ENCODE peak calls at places on chromosome 14, in eight cellular contexts. One of them, this sample, is unnamed.

GRCh38 chr14:78989246-78989645 is 819.1 kb downstream of the NRXN3 start:
- DNase-seq in neural progenitor cell: no peak
- DNase-seq in activated CD4-positive, alpha-beta T cell treated with anti-CD3 and anti-CD28 coated beads, Interleukin-2, amount 50 U/mL, for 4 hours: no peak
- DNase-seq in non-pigmented ciliary epithelial cell: no peak
- DNase-seq in naive thymus-derived CD8-positive, alpha-beta T cell: no peak
- DNase-seq in NCI-H748 treated with DMSO at 0.1 percent for 48 hours: no peak
- DNase-seq in NCI-H446 treated with DMSO at 0.1 percent for 48 hours: no peak
- DNase-seq in stimulated activated CD4-positive, alpha-beta T cell treated with anti-CD3 and anti-CD28 coated beads, Interleukin-12 subunit alpha, Interleukin-12 subunit beta, amount 100 ng/mL, for 24 hours: no peak
- DNase-seq in this sample: no peak

GRCh38 chr14:67943947-67944346 is 124.4 kb downstream of the RAD51B start:
- DNase-seq in naive thymus-derived CD8-positive, alpha-beta T cell: peak; percentile 73
- DNase-seq in NCI-H446 treated with DMSO at 0.1 percent for 48 hours: peak; percentile 50
- DNase-seq in NCI-H748 treated with DMSO at 0.1 percent for 48 hours: peak; percentile 62
- DNase-seq in non-pigmented ciliary epithelial cell: peak; percentile 62
- DNase-seq in activated CD4-positive, alpha-beta T cell treated with anti-CD3 and anti-CD28 coated beads, Interleukin-2, amount 50 U/mL, for 4 hours: peak; percentile 19
- DNase-seq in stimulated activated CD4-positive, alpha-beta T cell treated with anti-CD3 and anti-CD28 coated beads, Interleukin-12 subunit alpha, Interleukin-12 subunit beta, amount 100 ng/mL, for 24 hours: peak; percentile 18
- DNase-seq in neural progenitor cell: peak; percentile 92
- DNase-seq in this sample: peak; percentile 47

GRCh38 chr14:92026548-92027190 is 13.2 kb downstream of the TRIP11 start:
- DNase-seq in NCI-H748 treated with DMSO at 0.1 percent for 48 hours: no peak
- DNase-seq in non-pigmented ciliary epithelial cell: no peak
- DNase-seq in activated CD4-positive, alpha-beta T cell treated with anti-CD3 and anti-CD28 coated beads, Interleukin-2, amount 50 U/mL, for 4 hours: no peak
- DNase-seq in stimulated activated CD4-positive, alpha-beta T cell treated with anti-CD3 and anti-CD28 coated beads, Interleukin-12 subunit alpha, Interleukin-12 subunit beta, amount 100 ng/mL, for 24 hours: no peak
- DNase-seq in neural progenitor cell: no peak
- DNase-seq in naive thymus-derived CD8-positive, alpha-beta T cell: no peak
- DNase-seq in NCI-H446 treated with DMSO at 0.1 percent for 48 hours: no peak
- DNase-seq in this sample: no peak

GRCh38 chr14:34713681-34714319 is 593 bp downstream of the CFL2 start:
- DNase-seq in non-pigmented ciliary epithelial cell: peak; percentile 64
- DNase-seq in NCI-H748 treated with DMSO at 0.1 percent for 48 hours: peak; percentile 22
- DNase-seq in neural progenitor cell: peak; percentile 26
- DNase-seq in activated CD4-positive, alpha-beta T cell treated with anti-CD3 and anti-CD28 coated beads, Interleukin-2, amount 50 U/mL, for 4 hours: peak; percentile 31
- DNase-seq in naive thymus-derived CD8-positive, alpha-beta T cell: no peak
- DNase-seq in stimulated activated CD4-positive, alpha-beta T cell treated with anti-CD3 and anti-CD28 coated beads, Interleukin-12 subunit alpha, Interleukin-12 subunit beta, amount 100 ng/mL, for 24 hours: peak; percentile 33
- DNase-seq in NCI-H446 treated with DMSO at 0.1 percent for 48 hours: no peak
- DNase-seq in this sample: no peak

GRCh38 chr14:53478174-53478573 is 325.1 kb upstream of the DDHD1 start:
- DNase-seq in stimulated activated CD4-positive, alpha-beta T cell treated with anti-CD3 and anti-CD28 coated beads, Interleukin-12 subunit alpha, Interleukin-12 subunit beta, amount 100 ng/mL, for 24 hours: no peak
- DNase-seq in neural progenitor cell: no peak
- DNase-seq in NCI-H748 treated with DMSO at 0.1 percent for 48 hours: no peak
- DNase-seq in activated CD4-positive, alpha-beta T cell treated with anti-CD3 and anti-CD28 coated beads, Interleukin-2, amount 50 U/mL, for 4 hours: no peak
- DNase-seq in naive thymus-derived CD8-positive, alpha-beta T cell: no peak
- DNase-seq in NCI-H446 treated with DMSO at 0.1 percent for 48 hours: no peak
- DNase-seq in non-pigmented ciliary epithelial cell: no peak
- DNase-seq in this sample: no peak

GRCh38 chr14:34496679-34497513 is 34.9 kb upstream of the SPTSSA start:
- DNase-seq in neural progenitor cell: peak; percentile 28
- DNase-seq in NCI-H446 treated with DMSO at 0.1 percent for 48 hours: peak; percentile 68
- DNase-seq in activated CD4-positive, alpha-beta T cell treated with anti-CD3 and anti-CD28 coated beads, Interleukin-2, amount 50 U/mL, for 4 hours: no peak
- DNase-seq in stimulated activated CD4-positive, alpha-beta T cell treated with anti-CD3 and anti-CD28 coated beads, Interleukin-12 subunit alpha, Interleukin-12 subunit beta, amount 100 ng/mL, for 24 hours: no peak
- DNase-seq in non-pigmented ciliary epithelial cell: peak; percentile 98
- DNase-seq in NCI-H748 treated with DMSO at 0.1 percent for 48 hours: no peak
- DNase-seq in naive thymus-derived CD8-positive, alpha-beta T cell: no peak
- DNase-seq in this sample: no peak

GRCh38 chr14:66652736-66653135 is 144.8 kb downstream of the GPHN start:
- DNase-seq in activated CD4-positive, alpha-beta T cell treated with anti-CD3 and anti-CD28 coated beads, Interleukin-2, amount 50 U/mL, for 4 hours: no peak
- DNase-seq in neural progenitor cell: peak; percentile 42
- DNase-seq in naive thymus-derived CD8-positive, alpha-beta T cell: no peak
- DNase-seq in non-pigmented ciliary epithelial cell: no peak
- DNase-seq in NCI-H446 treated with DMSO at 0.1 percent for 48 hours: no peak
- DNase-seq in stimulated activated CD4-positive, alpha-beta T cell treated with anti-CD3 and anti-CD28 coated beads, Interleukin-12 subunit alpha, Interleukin-12 subunit beta, amount 100 ng/mL, for 24 hours: no peak
- DNase-seq in NCI-H748 treated with DMSO at 0.1 percent for 48 hours: no peak
- DNase-seq in this sample: no peak

GRCh38 chr14:99055816-99056215 is 216.2 kb downstream of the BCL11B start:
- DNase-seq in activated CD4-positive, alpha-beta T cell treated with anti-CD3 and anti-CD28 coated beads, Interleukin-2, amount 50 U/mL, for 4 hours: no peak
- DNase-seq in NCI-H748 treated with DMSO at 0.1 percent for 48 hours: no peak
- DNase-seq in non-pigmented ciliary epithelial cell: no peak
- DNase-seq in naive thymus-derived CD8-positive, alpha-beta T cell: peak; percentile 80
- DNase-seq in neural progenitor cell: no peak
- DNase-seq in NCI-H446 treated with DMSO at 0.1 percent for 48 hours: no peak
- DNase-seq in stimulated activated CD4-positive, alpha-beta T cell treated with anti-CD3 and anti-CD28 coated beads, Interleukin-12 subunit alpha, Interleukin-12 subunit beta, amount 100 ng/mL, for 24 hours: no peak
- DNase-seq in this sample: peak; percentile 65

GRCh38 chr14:104138098-104138890 is at the start of gene KIF26A:
- DNase-seq in stimulated activated CD4-positive, alpha-beta T cell treated with anti-CD3 and anti-CD28 coated beads, Interleukin-12 subunit alpha, Interleukin-12 subunit beta, amount 100 ng/mL, for 24 hours: no peak
- DNase-seq in NCI-H748 treated with DMSO at 0.1 percent for 48 hours: peak; percentile 54
- DNase-seq in naive thymus-derived CD8-positive, alpha-beta T cell: peak; percentile 65
- DNase-seq in non-pigmented ciliary epithelial cell: no peak
- DNase-seq in neural progenitor cell: peak; percentile 90
- DNase-seq in NCI-H446 treated with DMSO at 0.1 percent for 48 hours: peak; percentile 91
- DNase-seq in activated CD4-positive, alpha-beta T cell treated with anti-CD3 and anti-CD28 coated beads, Interleukin-2, amount 50 U/mL, for 4 hours: no peak
- DNase-seq in this sample: no peak

GRCh38 chr14:78455896-78456435 is 285.8 kb downstream of the NRXN3 start:
- DNase-seq in non-pigmented ciliary epithelial cell: no peak
- DNase-seq in naive thymus-derived CD8-positive, alpha-beta T cell: no peak
- DNase-seq in neural progenitor cell: no peak
- DNase-seq in stimulated activated CD4-positive, alpha-beta T cell treated with anti-CD3 and anti-CD28 coated beads, Interleukin-12 subunit alpha, Interleukin-12 subunit beta, amount 100 ng/mL, for 24 hours: no peak
- DNase-seq in activated CD4-positive, alpha-beta T cell treated with anti-CD3 and anti-CD28 coated beads, Interleukin-2, amount 50 U/mL, for 4 hours: no peak
- DNase-seq in NCI-H446 treated with DMSO at 0.1 percent for 48 hours: no peak
- DNase-seq in NCI-H748 treated with DMSO at 0.1 percent for 48 hours: no peak
- DNase-seq in this sample: no peak

GRCh38 chr14:22432348-22432976 is 156.6 kb downstream of the DAD1 start:
- DNase-seq in naive thymus-derived CD8-positive, alpha-beta T cell: no peak
- DNase-seq in neural progenitor cell: no peak
- DNase-seq in NCI-H446 treated with DMSO at 0.1 percent for 48 hours: peak; percentile 98
- DNase-seq in activated CD4-positive, alpha-beta T cell treated with anti-CD3 and anti-CD28 coated beads, Interleukin-2, amount 50 U/mL, for 4 hours: no peak
- DNase-seq in non-pigmented ciliary epithelial cell: peak; percentile 86
- DNase-seq in NCI-H748 treated with DMSO at 0.1 percent for 48 hours: no peak
- DNase-seq in stimulated activated CD4-positive, alpha-beta T cell treated with anti-CD3 and anti-CD28 coated beads, Interleukin-12 subunit alpha, Interleukin-12 subunit beta, amount 100 ng/mL, for 24 hours: no peak
- DNase-seq in this sample: no peak

GRCh38 chr14:96639550-96639949 is 137.4 kb downstream of the PAPOLA start:
- DNase-seq in activated CD4-positive, alpha-beta T cell treated with anti-CD3 and anti-CD28 coated beads, Interleukin-2, amount 50 U/mL, for 4 hours: no peak
- DNase-seq in naive thymus-derived CD8-positive, alpha-beta T cell: no peak
- DNase-seq in NCI-H446 treated with DMSO at 0.1 percent for 48 hours: no peak
- DNase-seq in stimulated activated CD4-positive, alpha-beta T cell treated with anti-CD3 and anti-CD28 coated beads, Interleukin-12 subunit alpha, Interleukin-12 subunit beta, amount 100 ng/mL, for 24 hours: no peak
- DNase-seq in NCI-H748 treated with DMSO at 0.1 percent for 48 hours: no peak
- DNase-seq in neural progenitor cell: no peak
- DNase-seq in non-pigmented ciliary epithelial cell: no peak
- DNase-seq in this sample: no peak

GRCh38 chr14:88016768-88017167 is 11.8 kb downstream of the GPR65 start:
- DNase-seq in naive thymus-derived CD8-positive, alpha-beta T cell: no peak
- DNase-seq in neural progenitor cell: no peak
- DNase-seq in stimulated activated CD4-positive, alpha-beta T cell treated with anti-CD3 and anti-CD28 coated beads, Interleukin-12 subunit alpha, Interleukin-12 subunit beta, amount 100 ng/mL, for 24 hours: no peak
- DNase-seq in NCI-H446 treated with DMSO at 0.1 percent for 48 hours: no peak
- DNase-seq in activated CD4-positive, alpha-beta T cell treated with anti-CD3 and anti-CD28 coated beads, Interleukin-2, amount 50 U/mL, for 4 hours: no peak
- DNase-seq in non-pigmented ciliary epithelial cell: no peak
- DNase-seq in NCI-H748 treated with DMSO at 0.1 percent for 48 hours: no peak
- DNase-seq in this sample: no peak

GRCh38 chr14:20434701-20435453 is 1.1 kb downstream of the KLHL33 start:
- DNase-seq in non-pigmented ciliary epithelial cell: no peak
- DNase-seq in NCI-H748 treated with DMSO at 0.1 percent for 48 hours: no peak
- DNase-seq in naive thymus-derived CD8-positive, alpha-beta T cell: no peak
- DNase-seq in neural progenitor cell: no peak
- DNase-seq in activated CD4-positive, alpha-beta T cell treated with anti-CD3 and anti-CD28 coated beads, Interleukin-2, amount 50 U/mL, for 4 hours: no peak
- DNase-seq in NCI-H446 treated with DMSO at 0.1 percent for 48 hours: no peak
- DNase-seq in stimulated activated CD4-positive, alpha-beta T cell treated with anti-CD3 and anti-CD28 coated beads, Interleukin-12 subunit alpha, Interleukin-12 subunit beta, amount 100 ng/mL, for 24 hours: no peak
- DNase-seq in this sample: no peak

GRCh38 chr14:55707365-55707804 is 127.4 kb downstream of the KTN1 start:
- DNase-seq in naive thymus-derived CD8-positive, alpha-beta T cell: no peak
- DNase-seq in NCI-H446 treated with DMSO at 0.1 percent for 48 hours: no peak
- DNase-seq in non-pigmented ciliary epithelial cell: peak; percentile 22
- DNase-seq in activated CD4-positive, alpha-beta T cell treated with anti-CD3 and anti-CD28 coated beads, Interleukin-2, amount 50 U/mL, for 4 hours: no peak
- DNase-seq in stimulated activated CD4-positive, alpha-beta T cell treated with anti-CD3 and anti-CD28 coated beads, Interleukin-12 subunit alpha, Interleukin-12 subunit beta, amount 100 ng/mL, for 24 hours: no peak
- DNase-seq in NCI-H748 treated with DMSO at 0.1 percent for 48 hours: peak; percentile 32
- DNase-seq in neural progenitor cell: peak; percentile 46
- DNase-seq in this sample: no peak

GRCh38 chr14:89495718-89496117 is 78.7 kb upstream of the FOXN3 start:
- DNase-seq in NCI-H748 treated with DMSO at 0.1 percent for 48 hours: no peak
- DNase-seq in activated CD4-positive, alpha-beta T cell treated with anti-CD3 and anti-CD28 coated beads, Interleukin-2, amount 50 U/mL, for 4 hours: no peak
- DNase-seq in non-pigmented ciliary epithelial cell: no peak
- DNase-seq in neural progenitor cell: no peak
- DNase-seq in naive thymus-derived CD8-positive, alpha-beta T cell: no peak
- DNase-seq in NCI-H446 treated with DMSO at 0.1 percent for 48 hours: no peak
- DNase-seq in stimulated activated CD4-positive, alpha-beta T cell treated with anti-CD3 and anti-CD28 coated beads, Interleukin-12 subunit alpha, Interleukin-12 subunit beta, amount 100 ng/mL, for 24 hours: no peak
- DNase-seq in this sample: no peak

GRCh38 chr14:104651876-104652260 is 37.5 kb upstream of the INF2 start:
- DNase-seq in neural progenitor cell: no peak
- DNase-seq in activated CD4-positive, alpha-beta T cell treated with anti-CD3 and anti-CD28 coated beads, Interleukin-2, amount 50 U/mL, for 4 hours: no peak
- DNase-seq in naive thymus-derived CD8-positive, alpha-beta T cell: no peak
- DNase-seq in NCI-H446 treated with DMSO at 0.1 percent for 48 hours: no peak
- DNase-seq in non-pigmented ciliary epithelial cell: no peak
- DNase-seq in NCI-H748 treated with DMSO at 0.1 percent for 48 hours: no peak
- DNase-seq in stimulated activated CD4-positive, alpha-beta T cell treated with anti-CD3 and anti-CD28 coated beads, Interleukin-12 subunit alpha, Interleukin-12 subunit beta, amount 100 ng/mL, for 24 hours: no peak
- DNase-seq in this sample: no peak

GRCh38 chr14:64293976-64294671 is at the start of gene ESR2:
- DNase-seq in naive thymus-derived CD8-positive, alpha-beta T cell: peak; percentile 64
- DNase-seq in stimulated activated CD4-positive, alpha-beta T cell treated with anti-CD3 and anti-CD28 coated beads, Interleukin-12 subunit alpha, Interleukin-12 subunit beta, amount 100 ng/mL, for 24 hours: peak; percentile 6
- DNase-seq in non-pigmented ciliary epithelial cell: no peak
- DNase-seq in activated CD4-positive, alpha-beta T cell treated with anti-CD3 and anti-CD28 coated beads, Interleukin-2, amount 50 U/mL, for 4 hours: no peak
- DNase-seq in NCI-H446 treated with DMSO at 0.1 percent for 48 hours: no peak
- DNase-seq in neural progenitor cell: peak; percentile 86
- DNase-seq in NCI-H748 treated with DMSO at 0.1 percent for 48 hours: peak; percentile 27
- DNase-seq in this sample: peak; percentile 6

GRCh38 chr14:96126339-96126770 is 78.3 kb upstream of the BDKRB2 start:
- DNase-seq in NCI-H446 treated with DMSO at 0.1 percent for 48 hours: no peak
- DNase-seq in NCI-H748 treated with DMSO at 0.1 percent for 48 hours: no peak
- DNase-seq in stimulated activated CD4-positive, alpha-beta T cell treated with anti-CD3 and anti-CD28 coated beads, Interleukin-12 subunit alpha, Interleukin-12 subunit beta, amount 100 ng/mL, for 24 hours: no peak
- DNase-seq in neural progenitor cell: no peak
- DNase-seq in activated CD4-positive, alpha-beta T cell treated with anti-CD3 and anti-CD28 coated beads, Interleukin-2, amount 50 U/mL, for 4 hours: no peak
- DNase-seq in non-pigmented ciliary epithelial cell: no peak
- DNase-seq in naive thymus-derived CD8-positive, alpha-beta T cell: peak; percentile 84
- DNase-seq in this sample: no peak

GRCh38 chr14:88929656-88930436 is 105.4 kb downstream of the TTC8 start:
- DNase-seq in NCI-H748 treated with DMSO at 0.1 percent for 48 hours: no peak
- DNase-seq in NCI-H446 treated with DMSO at 0.1 percent for 48 hours: no peak
- DNase-seq in neural progenitor cell: no peak
- DNase-seq in activated CD4-positive, alpha-beta T cell treated with anti-CD3 and anti-CD28 coated beads, Interleukin-2, amount 50 U/mL, for 4 hours: no peak
- DNase-seq in non-pigmented ciliary epithelial cell: no peak
- DNase-seq in stimulated activated CD4-positive, alpha-beta T cell treated with anti-CD3 and anti-CD28 coated beads, Interleukin-12 subunit alpha, Interleukin-12 subunit beta, amount 100 ng/mL, for 24 hours: no peak
- DNase-seq in naive thymus-derived CD8-positive, alpha-beta T cell: no peak
- DNase-seq in this sample: no peak

GRCh38 chr14:58637040-58637390 is 747 bp upstream of the DACT1 start:
- DNase-seq in activated CD4-positive, alpha-beta T cell treated with anti-CD3 and anti-CD28 coated beads, Interleukin-2, amount 50 U/mL, for 4 hours: peak; percentile 38
- DNase-seq in NCI-H446 treated with DMSO at 0.1 percent for 48 hours: no peak
- DNase-seq in stimulated activated CD4-positive, alpha-beta T cell treated with anti-CD3 and anti-CD28 coated beads, Interleukin-12 subunit alpha, Interleukin-12 subunit beta, amount 100 ng/mL, for 24 hours: peak; percentile 26
- DNase-seq in NCI-H748 treated with DMSO at 0.1 percent for 48 hours: peak; percentile 60
- DNase-seq in naive thymus-derived CD8-positive, alpha-beta T cell: no peak
- DNase-seq in non-pigmented ciliary epithelial cell: peak; percentile 72
- DNase-seq in neural progenitor cell: peak; percentile 34
- DNase-seq in this sample: no peak

GRCh38 chr14:69387311-69387710 is 10.8 kb downstream of the ERH start:
- DNase-seq in non-pigmented ciliary epithelial cell: no peak
- DNase-seq in activated CD4-positive, alpha-beta T cell treated with anti-CD3 and anti-CD28 coated beads, Interleukin-2, amount 50 U/mL, for 4 hours: no peak
- DNase-seq in naive thymus-derived CD8-positive, alpha-beta T cell: no peak
- DNase-seq in NCI-H446 treated with DMSO at 0.1 percent for 48 hours: no peak
- DNase-seq in NCI-H748 treated with DMSO at 0.1 percent for 48 hours: no peak
- DNase-seq in neural progenitor cell: no peak
- DNase-seq in stimulated activated CD4-positive, alpha-beta T cell treated with anti-CD3 and anti-CD28 coated beads, Interleukin-12 subunit alpha, Interleukin-12 subunit beta, amount 100 ng/mL, for 24 hours: no peak
- DNase-seq in this sample: no peak

GRCh38 chr14:93930296-93930988 is 3.3 kb downstream of the FAM181A start:
- DNase-seq in naive thymus-derived CD8-positive, alpha-beta T cell: no peak
- DNase-seq in non-pigmented ciliary epithelial cell: no peak
- DNase-seq in NCI-H446 treated with DMSO at 0.1 percent for 48 hours: no peak
- DNase-seq in neural progenitor cell: no peak
- DNase-seq in NCI-H748 treated with DMSO at 0.1 percent for 48 hours: no peak
- DNase-seq in activated CD4-positive, alpha-beta T cell treated with anti-CD3 and anti-CD28 coated beads, Interleukin-2, amount 50 U/mL, for 4 hours: no peak
- DNase-seq in stimulated activated CD4-positive, alpha-beta T cell treated with anti-CD3 and anti-CD28 coated beads, Interleukin-12 subunit alpha, Interleukin-12 subunit beta, amount 100 ng/mL, for 24 hours: no peak
- DNase-seq in this sample: no peak

GRCh38 chr14:38867561-38868150 is 235.4 kb downstream of the SEC23A start:
- DNase-seq in NCI-H748 treated with DMSO at 0.1 percent for 48 hours: peak; percentile 71
- DNase-seq in NCI-H446 treated with DMSO at 0.1 percent for 48 hours: peak; percentile 69
- DNase-seq in neural progenitor cell: peak; percentile 92
- DNase-seq in stimulated activated CD4-positive, alpha-beta T cell treated with anti-CD3 and anti-CD28 coated beads, Interleukin-12 subunit alpha, Interleukin-12 subunit beta, amount 100 ng/mL, for 24 hours: peak; percentile 50
- DNase-seq in non-pigmented ciliary epithelial cell: peak; percentile 60
- DNase-seq in naive thymus-derived CD8-positive, alpha-beta T cell: peak; percentile 75
- DNase-seq in activated CD4-positive, alpha-beta T cell treated with anti-CD3 and anti-CD28 coated beads, Interleukin-2, amount 50 U/mL, for 4 hours: peak; percentile 33
- DNase-seq in this sample: peak; percentile 7

GRCh38 chr14:77862154-77862783 is 62.4 kb downstream of the ADCK1 start:
- DNase-seq in stimulated activated CD4-positive, alpha-beta T cell treated with anti-CD3 and anti-CD28 coated beads, Interleukin-12 subunit alpha, Interleukin-12 subunit beta, amount 100 ng/mL, for 24 hours: peak; percentile 78
- DNase-seq in naive thymus-derived CD8-positive, alpha-beta T cell: peak; percentile 82
- DNase-seq in neural progenitor cell: peak; percentile 80
- DNase-seq in NCI-H446 treated with DMSO at 0.1 percent for 48 hours: peak; percentile 1
- DNase-seq in non-pigmented ciliary epithelial cell: peak; percentile 8
- DNase-seq in activated CD4-positive, alpha-beta T cell treated with anti-CD3 and anti-CD28 coated beads, Interleukin-2, amount 50 U/mL, for 4 hours: peak; percentile 68
- DNase-seq in NCI-H748 treated with DMSO at 0.1 percent for 48 hours: peak; percentile 20
- DNase-seq in this sample: peak; percentile 69

GRCh38 chr14:58160561-58160960 is 8.5 kb upstream of the ARMH4 start:
- DNase-seq in non-pigmented ciliary epithelial cell: no peak
- DNase-seq in NCI-H446 treated with DMSO at 0.1 percent for 48 hours: no peak
- DNase-seq in stimulated activated CD4-positive, alpha-beta T cell treated with anti-CD3 and anti-CD28 coated beads, Interleukin-12 subunit alpha, Interleukin-12 subunit beta, amount 100 ng/mL, for 24 hours: no peak
- DNase-seq in neural progenitor cell: no peak
- DNase-seq in naive thymus-derived CD8-positive, alpha-beta T cell: no peak
- DNase-seq in NCI-H748 treated with DMSO at 0.1 percent for 48 hours: no peak
- DNase-seq in activated CD4-positive, alpha-beta T cell treated with anti-CD3 and anti-CD28 coated beads, Interleukin-2, amount 50 U/mL, for 4 hours: no peak
- DNase-seq in this sample: no peak

GRCh38 chr14:102988054-102988453 is 65.6 kb downstream of the AMN start:
- DNase-seq in neural progenitor cell: no peak
- DNase-seq in non-pigmented ciliary epithelial cell: no peak
- DNase-seq in NCI-H446 treated with DMSO at 0.1 percent for 48 hours: no peak
- DNase-seq in NCI-H748 treated with DMSO at 0.1 percent for 48 hours: no peak
- DNase-seq in stimulated activated CD4-positive, alpha-beta T cell treated with anti-CD3 and anti-CD28 coated beads, Interleukin-12 subunit alpha, Interleukin-12 subunit beta, amount 100 ng/mL, for 24 hours: no peak
- DNase-seq in naive thymus-derived CD8-positive, alpha-beta T cell: no peak
- DNase-seq in activated CD4-positive, alpha-beta T cell treated with anti-CD3 and anti-CD28 coated beads, Interleukin-2, amount 50 U/mL, for 4 hours: no peak
- DNase-seq in this sample: no peak

GRCh38 chr14:54654600-54654999 is 87.7 kb downstream of the SAMD4A start:
- DNase-seq in naive thymus-derived CD8-positive, alpha-beta T cell: no peak
- DNase-seq in non-pigmented ciliary epithelial cell: no peak
- DNase-seq in stimulated activated CD4-positive, alpha-beta T cell treated with anti-CD3 and anti-CD28 coated beads, Interleukin-12 subunit alpha, Interleukin-12 subunit beta, amount 100 ng/mL, for 24 hours: no peak
- DNase-seq in neural progenitor cell: no peak
- DNase-seq in activated CD4-positive, alpha-beta T cell treated with anti-CD3 and anti-CD28 coated beads, Interleukin-2, amount 50 U/mL, for 4 hours: no peak
- DNase-seq in NCI-H446 treated with DMSO at 0.1 percent for 48 hours: no peak
- DNase-seq in NCI-H748 treated with DMSO at 0.1 percent for 48 hours: no peak
- DNase-seq in this sample: no peak

GRCh38 chr14:102046337-102047278 is 40.2 kb downstream of the HSP90AA1 start:
- DNase-seq in NCI-H748 treated with DMSO at 0.1 percent for 48 hours: peak; percentile 17
- DNase-seq in neural progenitor cell: peak; percentile 96
- DNase-seq in activated CD4-positive, alpha-beta T cell treated with anti-CD3 and anti-CD28 coated beads, Interleukin-2, amount 50 U/mL, for 4 hours: no peak
- DNase-seq in naive thymus-derived CD8-positive, alpha-beta T cell: no peak
- DNase-seq in non-pigmented ciliary epithelial cell: no peak
- DNase-seq in NCI-H446 treated with DMSO at 0.1 percent for 48 hours: no peak
- DNase-seq in stimulated activated CD4-positive, alpha-beta T cell treated with anti-CD3 and anti-CD28 coated beads, Interleukin-12 subunit alpha, Interleukin-12 subunit beta, amount 100 ng/mL, for 24 hours: no peak
- DNase-seq in this sample: peak; percentile 11

GRCh38 chr14:99559286-99559990 is 44.6 kb downstream of the CCDC85C start:
- DNase-seq in naive thymus-derived CD8-positive, alpha-beta T cell: no peak
- DNase-seq in activated CD4-positive, alpha-beta T cell treated with anti-CD3 and anti-CD28 coated beads, Interleukin-2, amount 50 U/mL, for 4 hours: no peak
- DNase-seq in neural progenitor cell: no peak
- DNase-seq in stimulated activated CD4-positive, alpha-beta T cell treated with anti-CD3 and anti-CD28 coated beads, Interleukin-12 subunit alpha, Interleukin-12 subunit beta, amount 100 ng/mL, for 24 hours: no peak
- DNase-seq in NCI-H748 treated with DMSO at 0.1 percent for 48 hours: no peak
- DNase-seq in NCI-H446 treated with DMSO at 0.1 percent for 48 hours: no peak
- DNase-seq in non-pigmented ciliary epithelial cell: no peak
- DNase-seq in this sample: no peak

GRCh38 chr14:105020815-105021655 is at the start of gene CDCA4:
- DNase-seq in activated CD4-positive, alpha-beta T cell treated with anti-CD3 and anti-CD28 coated beads, Interleukin-2, amount 50 U/mL, for 4 hours: peak; percentile 96
- DNase-seq in neural progenitor cell: peak; percentile 99
- DNase-seq in non-pigmented ciliary epithelial cell: no peak
- DNase-seq in NCI-H446 treated with DMSO at 0.1 percent for 48 hours: peak; percentile 95
- DNase-seq in stimulated activated CD4-positive, alpha-beta T cell treated with anti-CD3 and anti-CD28 coated beads, Interleukin-12 subunit alpha, Interleukin-12 subunit beta, amount 100 ng/mL, for 24 hours: peak; percentile 95
- DNase-seq in NCI-H748 treated with DMSO at 0.1 percent for 48 hours: peak; percentile 99
- DNase-seq in naive thymus-derived CD8-positive, alpha-beta T cell: peak; percentile 98
- DNase-seq in this sample: peak; percentile 95

GRCh38 chr14:59360923-59361794 is 104.0 kb downstream of the GPR135 start:
- DNase-seq in NCI-H446 treated with DMSO at 0.1 percent for 48 hours: peak; percentile 36
- DNase-seq in stimulated activated CD4-positive, alpha-beta T cell treated with anti-CD3 and anti-CD28 coated beads, Interleukin-12 subunit alpha, Interleukin-12 subunit beta, amount 100 ng/mL, for 24 hours: no peak
- DNase-seq in naive thymus-derived CD8-positive, alpha-beta T cell: no peak
- DNase-seq in neural progenitor cell: no peak
- DNase-seq in non-pigmented ciliary epithelial cell: peak; percentile 91
- DNase-seq in NCI-H748 treated with DMSO at 0.1 percent for 48 hours: no peak
- DNase-seq in activated CD4-positive, alpha-beta T cell treated with anti-CD3 and anti-CD28 coated beads, Interleukin-2, amount 50 U/mL, for 4 hours: no peak
- DNase-seq in this sample: no peak

GRCh38 chr14:74946659-74947281 is 8.6 kb downstream of the PGF start:
- DNase-seq in activated CD4-positive, alpha-beta T cell treated with anti-CD3 and anti-CD28 coated beads, Interleukin-2, amount 50 U/mL, for 4 hours: no peak
- DNase-seq in neural progenitor cell: no peak
- DNase-seq in stimulated activated CD4-positive, alpha-beta T cell treated with anti-CD3 and anti-CD28 coated beads, Interleukin-12 subunit alpha, Interleukin-12 subunit beta, amount 100 ng/mL, for 24 hours: no peak
- DNase-seq in naive thymus-derived CD8-positive, alpha-beta T cell: no peak
- DNase-seq in NCI-H748 treated with DMSO at 0.1 percent for 48 hours: no peak
- DNase-seq in non-pigmented ciliary epithelial cell: no peak
- DNase-seq in NCI-H446 treated with DMSO at 0.1 percent for 48 hours: no peak
- DNase-seq in this sample: no peak

GRCh38 chr14:63565448-63565847 is 22.3 kb upstream of the PPP2R5E start:
- DNase-seq in activated CD4-positive, alpha-beta T cell treated with anti-CD3 and anti-CD28 coated beads, Interleukin-2, amount 50 U/mL, for 4 hours: no peak
- DNase-seq in non-pigmented ciliary epithelial cell: no peak
- DNase-seq in naive thymus-derived CD8-positive, alpha-beta T cell: no peak
- DNase-seq in NCI-H748 treated with DMSO at 0.1 percent for 48 hours: no peak
- DNase-seq in NCI-H446 treated with DMSO at 0.1 percent for 48 hours: no peak
- DNase-seq in stimulated activated CD4-positive, alpha-beta T cell treated with anti-CD3 and anti-CD28 coated beads, Interleukin-12 subunit alpha, Interleukin-12 subunit beta, amount 100 ng/mL, for 24 hours: no peak
- DNase-seq in neural progenitor cell: no peak
- DNase-seq in this sample: no peak